ENCODE peak calls at places on chromosome 3, in five cellular contexts. X is B cell, Q is K562, O is AG04450, K is HTR-8/SVneo. U is an unnamed sample.

GRCh38 chr3:131849640-131850039 is 185.2 kb downstream of the CPNE4 start:
- DNase-seq in X (no peak), Q (no peak), O (no peak), K (no peak), U (no peak)

GRCh38 chr3:141485578-141486415 is 1.0 kb upstream of the RASA2 start:
- DNase-seq in X (no peak), Q (peak), O (no peak), K (peak), U (no peak)

GRCh38 chr3:127669541-127670228 is 3.1 kb upstream of the ABTB1 start:
- DNase-seq in X (no peak), Q (no peak), O (no peak), K (no peak), U (no peak)

GRCh38 chr3:16334909-16335308 is 69.9 kb downstream of the OXNAD1 start:
- DNase-seq in X (no peak), Q (no peak), O (no peak), K (no peak), U (no peak)

GRCh38 chr3:4953119-4953518 is 26.1 kb upstream of the BHLHE40 start:
- DNase-seq in X (no peak), Q (no peak), O (no peak), K (no peak), U (no peak)

GRCh38 chr3:51535146-51536019 is 3.1 kb upstream of the RAD54L2 start:
- DNase-seq in X (no peak), Q (no peak), O (no peak), K (no peak), U (no peak)

GRCh38 chr3:60703956-60704736 is 547.1 kb downstream of the FHIT start:
- DNase-seq in X (no peak), Q (no peak), O (peak), K (no peak), U (no peak)

GRCh38 chr3:62184559-62184958 is 188.8 kb downstream of the FEZF2 start:
- DNase-seq in X (no peak), Q (no peak), O (no peak), K (peak), U (no peak)

GRCh38 chr3:24763421-24763820 is 268.8 kb upstream of the THRB start:
- DNase-seq in X (no peak), Q (no peak), O (no peak), K (peak), U (no peak)

GRCh38 chr3:82281205-82281604 is 519.8 kb upstream of the GBE1 start:
- DNase-seq in X (no peak), Q (no peak), O (no peak), K (peak), U (no peak)

GRCh38 chr3:186021673-186022362 is 84.0 kb upstream of the TRA2B start:
- DNase-seq in X (no peak), Q (no peak), O (peak), K (peak), U (no peak)

GRCh38 chr3:35832140-35832571 is 192.8 kb downstream of the ARPP21 start:
- DNase-seq in X (no peak), Q (no peak), O (no peak), K (no peak), U (no peak)

GRCh38 chr3:190780524-190780923 is 82.0 kb downstream of the GMNC start:
- DNase-seq in X (no peak), Q (no peak), O (no peak), K (no peak), U (no peak)

GRCh38 chr3:43248194-43248593 is 38.1 kb upstream of the SNRK start:
- DNase-seq in X (no peak), Q (no peak), O (no peak), K (no peak), U (no peak)

GRCh38 chr3:12966847-12967750 is 106.1 kb downstream of the IQSEC1 start:
- DNase-seq in X (no peak), Q (no peak), O (no peak), K (no peak), U (no peak)

GRCh38 chr3:45515999-45516804 is 78.3 kb upstream of the LIMD1 start:
- DNase-seq in X (no peak), Q (no peak), O (no peak), K (no peak), U (no peak)

GRCh38 chr3:38579146-38579545 is 70.3 kb downstream of the SCN5A start:
- DNase-seq in X (no peak), Q (no peak), O (no peak), K (no peak), U (no peak)

GRCh38 chr3:37730825-37731224 is 130.9 kb upstream of the CTDSPL start:
- DNase-seq in X (no peak), Q (no peak), O (no peak), K (no peak), U (no peak)

GRCh38 chr3:69086133-69086722 is 1.5 kb downstream of the ARL6IP5 start:
- DNase-seq in X (peak), Q (peak), O (peak), K (peak), U (peak)

GRCh38 chr3:186536883-186537553 is 7.2 kb downstream of the CRYGS start:
- DNase-seq in X (no peak), Q (peak), O (no peak), K (no peak), U (no peak)

GRCh38 chr3:172244011-172244410 is 204.2 kb downstream of the GHSR start:
- DNase-seq in X (no peak), Q (no peak), O (no peak), K (peak), U (no peak)

GRCh38 chr3:24495334-24495994 is 814 bp upstream of the THRB start:
- DNase-seq in X (no peak), Q (peak), O (no peak), K (no peak), U (no peak)

GRCh38 chr3:153980252-153980590 is 141.0 kb upstream of the ARHGEF26 start:
- DNase-seq in X (no peak), Q (peak), O (no peak), K (no peak), U (no peak)

GRCh38 chr3:177824190-177824786 is 627.0 kb upstream of the TBL1XR1 start:
- DNase-seq in X (no peak), Q (no peak), O (no peak), K (no peak), U (no peak)

GRCh38 chr3:40524571-40525285 is at the start of gene ZNF621:
- DNase-seq in X (peak), Q (peak), O (peak), K (peak), U (peak)

GRCh38 chr3:161310649-161311423 is 60.5 kb downstream of the SPTSSB start:
- DNase-seq in X (no peak), Q (no peak), O (no peak), K (no peak), U (peak)

GRCh38 chr3:94413721-94414106 is 350.9 kb downstream of the NSUN3 start:
- DNase-seq in X (no peak), Q (no peak), O (peak), K (no peak), U (no peak)

GRCh38 chr3:127787966-127788365 is 34.3 kb downstream of the MGLL start:
- DNase-seq in X (no peak), Q (no peak), O (no peak), K (no peak), U (no peak)

GRCh38 chr3:27195059-27195458 is 174.1 kb downstream of the NEK10 start:
- DNase-seq in X (no peak), Q (no peak), O (no peak), K (no peak), U (no peak)

GRCh38 chr3:117898722-117899121 is 1135.9 kb downstream of the IGSF11 start:
- DNase-seq in X (no peak), Q (peak), O (no peak), K (no peak), U (peak)

GRCh38 chr3:16103472-16103871 is 71.0 kb upstream of the GALNT15 start:
- DNase-seq in X (no peak), Q (no peak), O (peak), K (no peak), U (no peak)

GRCh38 chr3:118838871-118839270 is 195.8 kb downstream of the IGSF11 start:
- DNase-seq in X (no peak), Q (no peak), O (no peak), K (no peak), U (no peak)

GRCh38 chr3:60803812-60804211 is 447.4 kb downstream of the FHIT start:
- DNase-seq in X (no peak), Q (no peak), O (no peak), K (no peak), U (no peak)

GRCh38 chr3:105394177-105394576 is 27.5 kb downstream of the ALCAM start:
- DNase-seq in X (no peak), Q (no peak), O (no peak), K (no peak), U (no peak)

GRCh38 chr3:72247126-72247525 is 462.2 kb upstream of the PROK2 start:
- DNase-seq in X (no peak), Q (no peak), O (no peak), K (no peak), U (no peak)

U was measured in MM.1S.